ENCODE peak calls at places on chromosomes 3 and 15, in five cellular contexts. J is B cell, M is neural crest cell, X is A549, W is ascending aorta. E is an unnamed sample.
A peak's percentile ranks its signal among the peaks of the same experiment; 100 is the strongest.

GRCh38 chr3:163779396-163780344 is 1298.6 kb downstream of the SI start:
- DNase-seq in X (no peak), W (no peak), M (no peak), J (no peak), E (no peak)

GRCh38 chr3:183764854-183765731 is 60.3 kb downstream of the MAP6D1 start:
- DNase-seq in W (no peak), M (no peak), J (no peak), X (peak; percentile 38), E (no peak)

GRCh38 chr15:48244923-48245322 is 38.8 kb downstream of the SLC12A1 start:
- DNase-seq in W (no peak), M (no peak), J (no peak), X (no peak), E (no peak)

GRCh38 chr3:39166932-39167532 is 13.6 kb upstream of the CSRNP1 start:
- DNase-seq in X (peak; percentile 78), M (no peak), W (no peak), J (no peak), E (no peak)

GRCh38 chr3:128468285-128468790 is 1.6 kb upstream of the DNAJB8 start:
- DNase-seq in M (no peak), J (no peak), X (no peak), W (no peak), E (no peak)

GRCh38 chr3:105805402-105805801 is 63.4 kb downstream of the CBLB start:
- DNase-seq in J (no peak), M (no peak), X (no peak), W (no peak), E (no peak)

GRCh38 chr15:95690631-95691340 is 639.7 kb upstream of the NR2F2 start:
- DNase-seq in M (no peak), X (no peak), J (no peak), W (no peak), E (no peak)

GRCh38 chr15:81427176-81427575 is 53.2 kb upstream of the TMC3 start:
- DNase-seq in W (no peak), J (no peak), M (no peak), X (no peak), E (no peak)

GRCh38 chr15:51104512-51104911 is 9.8 kb upstream of the TNFAIP8L3 start:
- DNase-seq in J (no peak), W (peak; percentile 92), X (no peak), M (no peak), E (no peak)

GRCh38 chr3:186772886-186773417 is 10.4 kb upstream of the EIF4A2 start:
- DNase-seq in W (peak; percentile 82), J (peak; percentile 85), M (peak; percentile 45), X (no peak), E (no peak)

GRCh38 chr3:77746892-77747291 is 707.0 kb downstream of the ROBO2 start:
- DNase-seq in M (no peak), J (no peak), X (no peak), W (no peak), E (no peak)

GRCh38 chr3:155049959-155050358 is 30.2 kb upstream of the MME start:
- DNase-seq in W (no peak), X (no peak), M (no peak), J (no peak), E (no peak)

GRCh38 chr3:13788522-13789424 is 91.1 kb downstream of the WNT7A start:
- DNase-seq in M (no peak), X (peak; percentile 6), J (no peak), W (no peak), E (no peak)

GRCh38 chr3:177111541-177111949 is 85.7 kb downstream of the TBL1XR1 start:
- DNase-seq in X (peak; percentile 7), J (no peak), M (no peak), W (no peak), E (no peak)

GRCh38 chr15:47991376-47991775 is 129.4 kb upstream of the SLC24A5 start:
- DNase-seq in M (no peak), X (no peak), W (no peak), J (no peak), E (no peak)

GRCh38 chr3:69178838-69179739 is 56.7 kb upstream of the LMOD3 start:
- DNase-seq in W (no peak), J (no peak), X (peak; percentile 65), M (no peak), E (no peak)

GRCh38 chr3:4418156-4418555 is 48.9 kb downstream of the SUMF1 start:
- DNase-seq in J (no peak), X (no peak), W (no peak), M (no peak), E (no peak)

GRCh38 chr3:4417449-4417848 is 49.6 kb downstream of the SUMF1 start:
- DNase-seq in J (no peak), M (no peak), W (peak; percentile 67), X (no peak), E (no peak)

GRCh38 chr3:4419386-4419785 is 47.7 kb downstream of the SUMF1 start:
- DNase-seq in W (no peak), M (no peak), J (no peak), X (no peak), E (no peak)

GRCh38 chr3:4419920-4420319 is 47.1 kb downstream of the SUMF1 start:
- DNase-seq in J (no peak), X (no peak), M (no peak), W (no peak), E (no peak)

DNA sequence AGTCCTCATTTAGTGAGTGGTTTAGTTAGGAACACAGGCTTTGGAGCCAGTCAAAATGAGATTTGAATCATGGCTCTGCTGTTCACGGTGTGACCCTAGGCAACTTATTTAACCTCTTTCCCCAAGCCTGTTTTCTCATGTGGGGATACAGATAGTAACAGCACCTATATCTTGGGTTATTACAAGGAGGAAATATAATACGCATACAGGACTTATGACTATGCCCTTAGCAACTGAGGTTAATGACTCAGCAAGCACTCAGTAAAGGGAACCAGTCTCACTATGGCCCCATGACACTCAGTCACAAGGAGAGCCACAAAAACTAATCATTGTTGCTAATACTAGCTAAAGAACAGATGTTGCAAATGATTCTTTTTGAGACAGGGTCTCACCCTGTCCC is 45.9 kb downstream of the SUMF1 start:
- DNase-seq in X (peak; percentile 19), J (no peak), W (no peak), M (no peak), E (no peak)
- TF ChIP-seq CTCF in X (no peak), J (no peak), W (no peak), M (no peak), E (no peak)

GRCh38 chr3:53841296-53841695 is 4.9 kb downstream of the CHDH start:
- DNase-seq in X (no peak), J (no peak), M (no peak), W (peak; percentile 51), E (no peak)
- TF ChIP-seq CTCF in X (no peak), J (no peak), M (no peak), W (no peak), E (no peak)

DNA sequence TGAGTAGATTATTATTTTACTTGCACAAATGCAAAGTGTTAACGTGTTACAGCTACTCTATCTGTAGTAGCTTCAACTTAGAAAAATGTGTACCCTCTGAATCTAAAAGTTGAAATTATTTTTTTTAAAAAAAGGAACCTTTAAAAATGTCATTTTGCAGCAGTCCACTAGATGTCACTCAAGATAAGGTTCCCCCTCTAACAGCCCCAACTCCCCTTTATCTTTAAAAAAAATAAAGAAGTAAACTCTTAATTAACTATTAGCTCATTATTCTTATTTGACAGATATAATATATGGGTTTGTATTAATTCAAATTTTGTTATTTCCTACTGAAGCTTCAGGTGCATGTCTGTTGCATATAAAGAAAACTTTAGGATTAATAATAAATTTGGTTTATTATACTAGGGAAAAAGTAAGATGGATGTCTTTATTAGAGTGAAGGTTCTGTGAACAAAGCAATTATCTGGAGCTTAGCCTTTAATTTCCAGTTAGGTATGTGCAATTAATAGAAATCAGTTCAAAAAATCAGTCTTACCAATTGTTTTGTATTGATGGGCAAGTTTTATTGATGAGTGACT is 288.5 kb downstream of the VGLL3 start:
- DNase-seq in W (no peak), X (no peak), J (no peak), M (no peak), E (no peak)
- TF ChIP-seq CTCF in W (peak; percentile 42), X (peak; percentile 55), J (peak; percentile 66), M (peak; percentile 72), E (peak; percentile 37)

DNA sequence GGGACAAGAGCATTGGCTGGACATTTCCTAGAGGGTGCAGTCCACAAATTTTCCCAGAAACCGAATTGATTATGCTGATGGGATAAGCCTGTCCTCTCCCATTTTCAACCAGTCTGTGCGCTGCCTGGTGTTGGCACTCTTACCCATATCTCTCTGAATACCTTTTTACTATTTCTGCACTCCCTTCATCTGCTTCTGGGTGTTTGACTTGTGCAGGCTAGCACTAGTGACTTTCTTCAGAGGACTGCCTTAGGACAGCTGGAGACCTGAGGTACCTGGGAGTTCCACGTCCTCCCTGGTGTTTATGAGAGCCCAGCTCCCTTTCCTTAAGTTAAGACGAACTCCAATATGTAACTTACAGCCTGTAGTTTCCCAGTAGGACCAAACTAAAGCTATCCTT is 50.2 kb downstream of the RBMS3 start:
- DNase-seq in W (no peak), J (no peak), M (no peak), X (no peak), E (no peak)
- TF ChIP-seq CTCF in W (no peak), J (no peak), M (no peak), X (no peak), E (no peak)

DNA sequence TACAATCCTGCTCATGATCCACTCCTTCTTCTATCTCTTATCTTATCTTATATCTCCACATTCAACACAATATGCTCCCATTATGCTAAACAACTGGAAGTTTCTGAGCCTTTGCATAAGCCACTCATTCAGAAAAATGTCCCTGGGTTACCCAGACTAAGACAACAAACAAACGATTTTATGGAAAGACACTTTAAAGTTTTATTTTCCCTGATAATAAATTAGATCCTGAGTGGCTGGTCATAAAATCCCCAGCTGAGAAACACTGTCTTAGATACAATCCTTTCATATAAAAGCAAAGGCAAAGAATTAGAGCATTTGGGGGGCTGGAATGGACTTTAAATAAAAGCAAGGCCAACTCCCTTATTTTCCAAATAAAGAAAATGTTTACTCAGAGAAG is 322.4 kb downstream of the GBE1 start:
- DNase-seq in M (no peak), X (no peak), J (no peak), W (no peak), E (no peak)
- TF ChIP-seq CTCF in M (no peak), X (no peak), J (no peak), W (no peak), E (no peak)

E was measured in mesothelial cell of epicardium.